ENCODE peak calls at places on chromosome 20, in eight cellular contexts. B is stimulated activated CD8-positive, alpha-beta memory T cell treated with anti-CD3 and anti-CD28 coated beads, Interleukin-15, amount 100 ng/mL, for 24 hours; Y is ascending aorta; L is ELF-1; O is T follicular helper cell; X is dorsolateral prefrontal cortex; V is AG09319; Z is activated gamma-delta T cell treated with Interleukin-2 at 50 U/mL for 16 hours. H is an unnamed sample.

GRCh38 chr20:25372584-25373336 is 17.9 kb downstream of the ABHD12 start:
- DNase-seq in X (no peak), V (peak; percentile 44), Y (no peak), Z (no peak), L (no peak), O (no peak), B (no peak), H (peak; percentile 12)

GRCh38 chr20:46690219-46691111 is 1.2 kb upstream of the TP53RK start:
- DNase-seq in O (no peak), L (no peak), V (no peak), B (no peak), Y (no peak), X (no peak), Z (no peak), H (no peak)

GRCh38 chr20:60295214-60295613 is 337.0 kb downstream of the CDH26 start:
- DNase-seq in Z (no peak), B (no peak), V (no peak), X (no peak), L (no peak), O (no peak), Y (no peak), H (no peak)

GRCh38 chr20:48832423-48832735 is 4.6 kb upstream of the PREX1 start:
- DNase-seq in B (no peak), Z (no peak), O (no peak), V (no peak), L (peak; percentile 39), Y (no peak), X (peak; percentile 37), H (no peak)

GRCh38 chr20:3783068-3783489 is 1.8 kb upstream of the SPEF1 start:
- DNase-seq in B (no peak), Z (no peak), L (peak; percentile 47), O (no peak), X (no peak), V (no peak), Y (no peak), H (no peak)

GRCh38 chr20:32468313-32468640 is 110.1 kb downstream of the ASXL1 start:
- DNase-seq in V (no peak), B (no peak), X (no peak), L (no peak), Y (no peak), Z (no peak), O (no peak), H (no peak)

GRCh38 chr20:59665656-59666555 is 61.6 kb downstream of the PHACTR3 start:
- DNase-seq in X (no peak), O (no peak), V (no peak), Z (no peak), Y (no peak), B (no peak), L (no peak), H (no peak)

GRCh38 chr20:4225778-4226177 is 210.4 kb upstream of the RNF24 start:
- DNase-seq in B (no peak), L (no peak), V (peak; percentile 73), Z (no peak), Y (peak; percentile 87), X (no peak), O (no peak), H (peak; percentile 94)

GRCh38 chr20:38968090-38968489 is 5.9 kb downstream of the DHX35 start:
- DNase-seq in X (no peak), Y (no peak), O (no peak), Z (no peak), V (no peak), L (no peak), B (no peak), H (no peak)

GRCh38 chr20:11178946-11179654 is 505.3 kb upstream of the JAG1 start:
- DNase-seq in O (no peak), V (no peak), L (no peak), X (no peak), B (no peak), Z (no peak), Y (no peak), H (peak; percentile 98)

GRCh38 chr20:1434571-1435336 is 31.9 kb downstream of the NSFL1C start:
- DNase-seq in Y (no peak), V (peak; percentile 64), O (peak; percentile 30), B (peak; percentile 8), X (no peak), L (no peak), Z (peak; percentile 58), H (no peak)

GRCh38 chr20:57102566-57102965 is 163.9 kb downstream of the BMP7 start:
- DNase-seq in V (no peak), X (no peak), Y (no peak), Z (no peak), B (no peak), L (no peak), O (no peak), H (no peak)